ENCODE peak calls at places on chromosome 6, in five cellular contexts. O is amniotic stem cell, A is substantia nigra, I is omental fat pad, H is nephron progenitor cell. Y is an unnamed sample.

GRCh38 chr6:53048431-53049195 is 16.6 kb upstream of the FBXO9 start:
- DNase-seq in O (peak), A (no peak), I (no peak), H (no peak), Y (no peak)

GRCh38 chr6:118558811-118559217 is 10.7 kb downstream of the PLN start:
- DNase-seq in O (no peak), A (no peak), I (no peak), H (no peak), Y (no peak)

GRCh38 chr6:136249811-136250685 is at the start of gene MTFR2:
- DNase-seq in O (peak), A (peak), I (peak), H (peak), Y (peak)

GRCh38 chr6:28349892-28350737 is at the start of gene ZKSCAN3:
- DNase-seq in O (peak), A (peak), I (peak), H (peak), Y (peak)

GRCh38 chr6:12344949-12345693 is 55.0 kb downstream of the EDN1 start:
- DNase-seq in O (no peak), A (no peak), I (no peak), H (no peak), Y (no peak)

GRCh38 chr6:96234476-96234875 is 218.7 kb downstream of the FUT9 start:
- DNase-seq in O (no peak), A (no peak), I (no peak), H (no peak), Y (no peak)

GRCh38 chr6:110528051-110528929 is 51.9 kb upstream of the SLC22A16 start:
- DNase-seq in O (peak), A (peak), I (no peak), H (peak), Y (peak)

GRCh38 chr6:136609878-136610706 is 59.9 kb upstream of the MAP7 start:
- DNase-seq in O (peak), A (no peak), I (no peak), H (no peak), Y (no peak)

GRCh38 chr6:106804238-106805016 is 170.1 kb downstream of the CD24 start:
- DNase-seq in O (no peak), A (no peak), I (no peak), H (no peak), Y (no peak)

GRCh38 chr6:15308445-15309213 is 62.8 kb downstream of the JARID2 start:
- DNase-seq in O (no peak), A (no peak), I (no peak), H (no peak), Y (no peak)

GRCh38 chr6:43797919-43798318 is 27.9 kb downstream of the VEGFA start:
- DNase-seq in O (no peak), A (no peak), I (no peak), H (no peak), Y (no peak)

GRCh38 chr6:7115452-7116223 is 7.9 kb downstream of the RREB1 start:
- DNase-seq in O (no peak), A (no peak), I (no peak), H (no peak), Y (no peak)

GRCh38 chr6:7910654-7911344 is at the start of gene TXNDC5:
- DNase-seq in O (peak), A (peak), I (peak), H (peak), Y (peak)

GRCh38 chr6:154196333-154196732 is 157.3 kb downstream of the OPRM1 start:
- DNase-seq in O (no peak), A (no peak), I (no peak), H (no peak), Y (no peak)

GRCh38 chr6:127900935-127901334 is at the start of gene THEMIS:
- DNase-seq in O (no peak), A (no peak), I (no peak), H (no peak), Y (no peak)

GRCh38 chr6:30707281-30707850 is 9.7 kb downstream of the MDC1 start:
- DNase-seq in O (no peak), A (no peak), I (no peak), H (no peak), Y (no peak)

GRCh38 chr6:128882560-128882959 is 378 bp upstream of the LAMA2 start:
- DNase-seq in O (no peak), A (no peak), I (no peak), H (no peak), Y (no peak)

GRCh38 chr6:2625581-2625980 is 125.1 kb downstream of the MYLK4 start:
- DNase-seq in O (no peak), A (no peak), I (no peak), H (no peak), Y (no peak)

GRCh38 chr6:29757701-29758293 is 34.6 kb downstream of the HLA-F start:
- DNase-seq in O (no peak), A (no peak), I (no peak), H (no peak), Y (no peak)

GRCh38 chr6:116877743-116878142 is 701 bp downstream of the RFX6 start:
- DNase-seq in O (no peak), A (no peak), I (no peak), H (no peak), Y (no peak)

GRCh38 chr6:35486005-35486925 is 10.6 kb downstream of the TEAD3 start:
- DNase-seq in O (no peak), A (no peak), I (no peak), H (peak), Y (no peak)

GRCh38 chr6:148044921-148045320 is 297.7 kb upstream of the SASH1 start:
- DNase-seq in O (no peak), A (no peak), I (no peak), H (no peak), Y (no peak)

GRCh38 chr6:85037221-85037620 is 272.8 kb upstream of the TBX18 start:
- DNase-seq in O (no peak), A (no peak), I (no peak), H (no peak), Y (no peak)

GRCh38 chr6:147322299-147323162 is 118.3 kb downstream of the STXBP5 start:
- DNase-seq in O (no peak), A (no peak), I (no peak), H (no peak), Y (no peak)

GRCh38 chr6:41740366-41741162 is 5.2 kb upstream of the TFEB start:
- DNase-seq in O (no peak), A (no peak), I (no peak), H (no peak), Y (no peak)

Y was measured in neuronal stem cell.